ENCODE peak calls at places on chromosomes 11 and 22, in ten cellular contexts. M is kidney, S is GM10248, K is mammary epithelial cell, Q is GM12865, P is Peyer's patch, T is lower leg skin, C is cardiac muscle cell, U is MM.1S, I is osteocyte. B is an unnamed sample.

GRCh38 chr22:23682827-23683355 is 7.9 kb upstream of the RGL4 start:
- DNase-seq in M (no peak), S (no peak), K (no peak), Q (no peak), P (no peak), T (no peak), C (no peak), U (no peak), I (no peak), B (no peak)

GRCh38 chr22:29314074-29314473 is 1.4 kb downstream of the RASL10A start:
- DNase-seq in M (peak), S (no peak), K (no peak), Q (no peak), P (peak), T (no peak), C (no peak), U (no peak), I (no peak), B (no peak)

GRCh38 chr22:38751422-38752346 is 4.1 kb downstream of the SUN2 start:
- DNase-seq in M (peak), S (peak), K (peak), Q (peak), P (peak), T (peak), C (no peak), U (peak), I (no peak), B (no peak)

GRCh38 chr11:117597083-117597482 is 199.9 kb downstream of the DSCAML1 start:
- DNase-seq in M (no peak), S (peak), K (peak), Q (peak), P (peak), T (no peak), C (peak), U (peak), I (no peak), B (peak)

GRCh38 chr11:101835465-101836063 is 79.2 kb upstream of the CEP126 start:
- DNase-seq in M (no peak), S (no peak), K (no peak), Q (no peak), P (no peak), T (no peak), C (no peak), U (no peak), I (no peak), B (peak)

GRCh38 chr11:89420981-89421380 is 70.2 kb downstream of the NOX4 start:
- DNase-seq in M (no peak), S (no peak), K (no peak), Q (no peak), P (no peak), T (no peak), C (no peak), U (no peak), I (no peak), B (no peak)

GRCh38 chr22:30705710-30706651 is 11.3 kb downstream of the OSBP2 start:
- DNase-seq in M (no peak), S (peak), K (no peak), Q (peak), P (no peak), T (no peak), C (no peak), U (peak), I (no peak), B (peak)

GRCh38 chr11:76207642-76208378 is 1.5 kb upstream of the WNT11 start:
- DNase-seq in M (peak), S (peak), K (peak), Q (peak), P (peak), T (peak), C (peak), U (peak), I (peak), B (peak)

GRCh38 chr22:24434472-24435322 is 7.3 kb downstream of the ADORA2A start:
- DNase-seq in M (peak), S (peak), K (no peak), Q (peak), P (peak), T (peak), C (no peak), U (peak), I (no peak), B (no peak)

GRCh38 chr11:84236436-84236835 is 950.3 kb upstream of the CCDC90B start:
- DNase-seq in M (no peak), S (no peak), K (no peak), Q (no peak), P (no peak), T (no peak), C (no peak), U (no peak), I (no peak), B (no peak)

GRCh38 chr11:117524784-117525183 is 197.1 kb downstream of the CEP164 start:
- DNase-seq in M (no peak), S (no peak), K (no peak), Q (no peak), P (no peak), T (no peak), C (no peak), U (no peak), I (no peak), B (no peak)

GRCh38 chr22:44266811-44267760 is 45.7 kb downstream of the SHISAL1 start:
- DNase-seq in M (peak), S (no peak), K (no peak), Q (no peak), P (no peak), T (no peak), C (no peak), U (no peak), I (no peak), B (no peak)

GRCh38 chr11:117010808-117011540 is 87.3 kb downstream of the SIK3 start:
- DNase-seq in M (no peak), S (no peak), K (peak), Q (no peak), P (no peak), T (no peak), C (no peak), U (no peak), I (no peak), B (peak)

GRCh38 chr11:120064341-120064740 is 73.6 kb downstream of the TRIM29 start:
- DNase-seq in M (no peak), S (no peak), K (no peak), Q (no peak), P (peak), T (peak), C (no peak), U (no peak), I (peak), B (no peak)

GRCh38 chr11:117315285-117316196 is 515 bp downstream of the BACE1 start:
- DNase-seq in M (peak), S (no peak), K (no peak), Q (no peak), P (no peak), T (no peak), C (peak), U (no peak), I (no peak), B (no peak)

GRCh38 chr11:9990221-9990973 is 303.6 kb downstream of the SBF2 start:
- DNase-seq in M (no peak), S (no peak), K (no peak), Q (no peak), P (no peak), T (no peak), C (no peak), U (no peak), I (no peak), B (no peak)

GRCh38 chr11:124586247-124586860 is 16.6 kb downstream of the OR8A1 start:
- DNase-seq in M (no peak), S (peak), K (peak), Q (peak), P (peak), T (no peak), C (peak), U (peak), I (no peak), B (peak)

GRCh38 chr11:100861221-100861620 is 174.1 kb downstream of the ARHGAP42 start:
- DNase-seq in M (no peak), S (no peak), K (peak), Q (no peak), P (no peak), T (no peak), C (no peak), U (no peak), I (no peak), B (no peak)

GRCh38 chr22:44088976-44089570 is 65.0 kb downstream of the PARVB start:
- DNase-seq in M (peak), S (no peak), K (peak), Q (no peak), P (no peak), T (no peak), C (no peak), U (no peak), I (no peak), B (peak)

GRCh38 chr11:128507936-128508335 is 79.4 kb downstream of the ETS1 start:
- DNase-seq in M (no peak), S (no peak), K (no peak), Q (no peak), P (no peak), T (no peak), C (no peak), U (no peak), I (no peak), B (no peak)

GRCh38 chr22:44261861-44262595 is 50.7 kb downstream of the SHISAL1 start:
- DNase-seq in M (no peak), S (no peak), K (no peak), Q (no peak), P (peak), T (peak), C (no peak), U (no peak), I (no peak), B (no peak)

GRCh38 chr22:45155050-45155840 is 8.5 kb upstream of the NUP50 start:
- DNase-seq in M (no peak), S (no peak), K (no peak), Q (no peak), P (no peak), T (no peak), C (no peak), U (no peak), I (no peak), B (no peak)

GRCh38 chr22:33519140-33519973 is 400.9 kb downstream of the LARGE1 start:
- DNase-seq in M (no peak), S (peak), K (peak), Q (peak), P (peak), T (no peak), C (peak), U (peak), I (no peak), B (no peak)

GRCh38 chr11:9208726-9209501 is 56.2 kb downstream of the DENND5A start:
- DNase-seq in M (no peak), S (no peak), K (peak), Q (peak), P (no peak), T (no peak), C (peak), U (no peak), I (no peak), B (no peak)

GRCh38 chr11:78935408-78936101 is 360.9 kb upstream of the NARS2 start:
- DNase-seq in M (no peak), S (no peak), K (no peak), Q (no peak), P (no peak), T (no peak), C (no peak), U (no peak), I (no peak), B (peak)

GRCh38 chr22:41197046-41197807 is 7.9 kb upstream of the L3MBTL2 start:
- DNase-seq in M (peak), S (peak), K (peak), Q (peak), P (peak), T (peak), C (peak), U (peak), I (peak), B (peak)

GRCh38 chr11:60912851-60913550 is 957 bp upstream of the TMEM109 start:
- DNase-seq in M (no peak), S (no peak), K (no peak), Q (no peak), P (peak), T (no peak), C (no peak), U (no peak), I (no peak), B (no peak)

GRCh38 chr22:19687561-19688300 is 26.6 kb upstream of the SEPTIN5 start:
- DNase-seq in M (no peak), S (no peak), K (no peak), Q (no peak), P (peak), T (no peak), C (no peak), U (no peak), I (no peak), B (peak)

GRCh38 chr11:78647986-78648875 is 73.6 kb upstream of the NARS2 start:
- DNase-seq in M (no peak), S (no peak), K (no peak), Q (no peak), P (no peak), T (peak), C (no peak), U (no peak), I (peak), B (no peak)

GRCh38 chr11:86537541-86538222 is 134.7 kb downstream of the ME3 start:
- DNase-seq in M (no peak), S (no peak), K (no peak), Q (no peak), P (no peak), T (no peak), C (peak), U (no peak), I (no peak), B (no peak)
- TF ChIP-seq CTCF in M (no peak), S (no peak), K (no peak), Q (no peak), P (no peak), T (no peak), C (peak), U (no peak), I (peak), B (no peak)

GRCh38 chr11:45285289-45285828 is 782 bp downstream of the SYT13 start:
- DNase-seq in M (no peak), S (no peak), K (no peak), Q (no peak), P (no peak), T (no peak), C (no peak), U (no peak), I (no peak), B (no peak)
- TF ChIP-seq CTCF in M (no peak), S (no peak), K (no peak), Q (no peak), P (no peak), T (no peak), C (no peak), U (no peak), I (no peak), B (no peak)

DNA sequence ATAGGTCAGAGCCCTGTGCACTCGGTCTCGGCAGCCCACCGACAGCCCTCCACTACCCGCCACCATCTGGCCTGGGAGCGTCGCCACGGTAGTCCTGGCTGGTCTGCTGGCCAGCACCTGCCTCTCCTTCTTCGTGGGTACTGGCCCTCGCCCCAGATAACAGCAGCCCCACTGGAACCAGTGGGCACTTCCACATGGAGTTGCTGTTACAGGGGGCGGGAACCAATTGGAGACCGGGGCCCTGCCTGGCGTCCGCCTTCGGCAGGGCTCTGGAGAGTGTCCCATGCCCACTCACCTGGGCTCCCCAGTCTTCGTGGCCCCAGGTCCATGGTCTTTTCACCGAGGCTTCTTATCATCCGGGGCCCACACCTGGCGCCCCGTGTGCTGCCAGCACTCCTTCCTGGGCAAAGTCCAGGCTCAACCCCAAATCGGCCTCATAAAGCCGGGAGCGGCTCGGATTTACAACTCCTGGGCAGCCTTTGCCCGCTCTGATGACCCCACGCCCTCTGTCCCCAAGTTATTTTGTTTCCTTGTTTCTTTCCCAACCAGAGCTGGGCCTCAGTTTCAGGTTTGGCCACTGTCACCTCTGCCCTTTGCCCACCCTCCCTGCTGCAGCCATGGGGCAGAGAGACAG is 12.9 kb upstream of the EHD1 start:
- DNase-seq in M (peak), S (no peak), K (no peak), Q (no peak), P (peak), T (no peak), C (no peak), U (no peak), I (no peak), B (no peak)
- TF ChIP-seq CTCF in M (no peak), S (no peak), K (no peak), Q (no peak), P (no peak), T (no peak), C (no peak), U (no peak), I (no peak), B (no peak)

GRCh38 chr11:66311965-66312548 is 4.8 kb downstream of the CD248 start:
- DNase-seq in M (peak), S (peak), K (peak), Q (peak), P (peak), T (peak), C (peak), U (peak), I (peak), B (peak)
- TF ChIP-seq CTCF in M (no peak), S (peak), K (no peak), Q (peak), P (peak), T (no peak), C (peak), U (peak), I (peak), B (peak)

DNA sequence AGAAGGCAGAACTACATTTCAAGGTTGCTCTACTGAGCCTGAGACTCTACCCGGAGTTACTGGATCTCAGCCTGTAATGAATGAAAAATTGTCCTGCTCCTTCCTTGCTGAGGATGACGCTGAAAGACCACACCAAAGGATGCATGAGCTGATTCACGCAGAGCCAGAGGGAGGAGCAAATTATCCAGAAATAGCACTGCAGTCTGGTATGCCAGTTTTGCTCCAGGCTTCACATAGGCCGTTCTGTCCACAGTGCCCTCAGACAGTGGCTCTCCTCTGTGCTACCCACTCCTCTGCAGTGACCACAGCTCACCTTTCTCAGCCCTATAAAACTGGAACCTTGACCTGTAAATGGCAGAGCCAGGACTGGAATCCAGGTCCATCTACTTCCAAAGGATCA is 79.3 kb upstream of the GALNT18 start:
- DNase-seq in M (no peak), S (no peak), K (peak), Q (no peak), P (no peak), T (no peak), C (no peak), U (no peak), I (no peak), B (peak)
- TF ChIP-seq CTCF in M (no peak), S (no peak), K (peak), Q (no peak), P (no peak), T (no peak), C (no peak), U (no peak), I (no peak), B (peak)

B was measured in MCF 10A.